ENCODE peak calls at places on chromosomes 7 and 10, in four cellular contexts. J, K, Y and H are unnamed samples.

GRCh38 chr7:24755541-24756416 is 1.5 kb downstream of the GSDME start:
- DNase-seq in J (no peak), K (no peak), Y (peak), H (no peak)

GRCh38 chr7:83210459-83210858 is 47.8 kb upstream of the PCLO start:
- DNase-seq in J (no peak), K (no peak), Y (no peak), H (no peak)

GRCh38 chr7:138961159-138961558 is 20.0 kb downstream of the KIAA1549 start:
- DNase-seq in J (no peak), K (no peak), Y (no peak), H (no peak)

GRCh38 chr10:109978481-109978880 is 29.3 kb upstream of the ADD3 start:
- DNase-seq in J (peak), K (peak), Y (peak), H (peak)

GRCh38 chr10:131556061-131556896 is 244.8 kb upstream of the TCERG1L start:
- DNase-seq in J (no peak), K (no peak), Y (no peak), H (no peak)

GRCh38 chr10:6579904-6580278 is at the start of gene PRKCQ:
- DNase-seq in J (peak), K (no peak), Y (peak), H (peak)

GRCh38 chr7:74495112-74495880 is 41.6 kb downstream of the GTF2IRD1 start:
- DNase-seq in J (no peak), K (no peak), Y (no peak), H (no peak)

GRCh38 chr10:127907411-127908105 is 655 bp downstream of the PTPRE start:
- DNase-seq in J (no peak), K (peak), Y (no peak), H (no peak)

GRCh38 chr7:140640060-140640611 is 477 bp downstream of the DENND2A start:
- DNase-seq in J (peak), K (peak), Y (peak), H (peak)

GRCh38 chr10:15306881-15307280 is 64.2 kb downstream of the FAM171A1 start:
- DNase-seq in J (no peak), K (no peak), Y (no peak), H (no peak)

GRCh38 chr7:139758388-139758787 is 19.4 kb downstream of the HIPK2 start:
- DNase-seq in J (no peak), K (no peak), Y (no peak), H (no peak)

GRCh38 chr7:42185726-42186125 is 51.3 kb downstream of the GLI3 start:
- DNase-seq in J (no peak), K (no peak), Y (no peak), H (no peak)

GRCh38 chr10:104146871-104147270 is 24.9 kb downstream of the SFR1 start:
- DNase-seq in J (no peak), K (no peak), Y (no peak), H (no peak)

GRCh38 chr7:158054081-158054480 is 533.5 kb downstream of the PTPRN2 start:
- DNase-seq in J (no peak), K (no peak), Y (no peak), H (no peak)

GRCh38 chr10:28250782-28251181 is 52.1 kb downstream of the MPP7 start:
- DNase-seq in J (no peak), K (no peak), Y (peak), H (no peak)

GRCh38 chr7:28055161-28055544 is 125.4 kb downstream of the JAZF1 start:
- DNase-seq in J (no peak), K (no peak), Y (peak), H (peak)

GRCh38 chr10:50552308-50552707 is 71.4 kb downstream of the SGMS1 start:
- DNase-seq in J (no peak), K (no peak), Y (peak), H (no peak)

GRCh38 chr10:127254276-127254675 is 57.9 kb upstream of the INSYN2A start:
- DNase-seq in J (no peak), K (no peak), Y (no peak), H (peak)

GRCh38 chr10:14698487-14699170 is 76.1 kb downstream of the FAM107B start:
- DNase-seq in J (no peak), K (no peak), Y (peak), H (peak)

GRCh38 chr10:122779924-122780323 is 65.7 kb downstream of the CUZD1 start:
- DNase-seq in J (no peak), K (no peak), Y (no peak), H (no peak)
- H3K56ac ChIP-seq in J (no peak), K (no peak), Y (no peak), H (no peak)

GRCh38 chr10:78955206-78955605 is 113.6 kb upstream of the ZMIZ1 start:
- DNase-seq in J (no peak), K (no peak), Y (no peak), H (no peak)

GRCh38 chr10:78953124-78954008 is 115.4 kb upstream of the ZMIZ1 start:
- DNase-seq in J (no peak), K (no peak), Y (no peak), H (no peak)

GRCh38 chr10:78954701-78955100 is 114.1 kb upstream of the ZMIZ1 start:
- DNase-seq in J (no peak), K (no peak), Y (no peak), H (no peak)

GRCh38 chr10:78952686-78953085 is 116.1 kb upstream of the ZMIZ1 start:
- DNase-seq in J (no peak), K (no peak), Y (no peak), H (no peak)

GRCh38 chr10:78954009-78954297 is 114.8 kb upstream of the ZMIZ1 start:
- DNase-seq in J (no peak), K (no peak), Y (no peak), H (no peak)
- H2BK15ac ChIP-seq in J (no peak), K (no peak), Y (no peak), H (no peak)

GRCh38 chr10:44982114-44982460 is 3.5 kb upstream of the DEPP1 start:
- DNase-seq in J (no peak), K (no peak), Y (no peak), H (no peak)
- H3K27ac ChIP-seq in J (no peak), K (no peak), Y (peak), H (no peak)

DNA sequence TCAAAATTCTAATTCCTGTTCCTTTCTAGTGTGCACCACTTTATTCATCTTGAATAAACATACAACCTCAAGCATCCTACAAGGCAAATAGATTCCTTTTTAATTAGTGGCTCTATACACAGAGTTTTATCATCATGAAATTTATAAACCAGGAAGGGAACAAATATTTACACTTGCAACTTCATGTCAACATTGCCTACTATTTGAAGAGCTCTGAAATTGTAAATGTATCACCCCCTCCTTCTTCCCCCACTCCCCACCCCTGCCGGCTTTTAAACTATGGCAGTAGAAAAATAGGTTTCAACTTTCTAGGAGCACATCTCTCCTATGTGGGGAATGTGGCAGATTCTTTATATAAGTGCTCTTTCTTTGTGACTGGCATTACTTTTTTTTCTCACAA is 49.6 kb downstream of the KAT6B start:
- DNase-seq in J (no peak), K (no peak), Y (peak), H (no peak)
- H3K56ac ChIP-seq in J (no peak), K (no peak), Y (no peak), H (no peak)

DNA sequence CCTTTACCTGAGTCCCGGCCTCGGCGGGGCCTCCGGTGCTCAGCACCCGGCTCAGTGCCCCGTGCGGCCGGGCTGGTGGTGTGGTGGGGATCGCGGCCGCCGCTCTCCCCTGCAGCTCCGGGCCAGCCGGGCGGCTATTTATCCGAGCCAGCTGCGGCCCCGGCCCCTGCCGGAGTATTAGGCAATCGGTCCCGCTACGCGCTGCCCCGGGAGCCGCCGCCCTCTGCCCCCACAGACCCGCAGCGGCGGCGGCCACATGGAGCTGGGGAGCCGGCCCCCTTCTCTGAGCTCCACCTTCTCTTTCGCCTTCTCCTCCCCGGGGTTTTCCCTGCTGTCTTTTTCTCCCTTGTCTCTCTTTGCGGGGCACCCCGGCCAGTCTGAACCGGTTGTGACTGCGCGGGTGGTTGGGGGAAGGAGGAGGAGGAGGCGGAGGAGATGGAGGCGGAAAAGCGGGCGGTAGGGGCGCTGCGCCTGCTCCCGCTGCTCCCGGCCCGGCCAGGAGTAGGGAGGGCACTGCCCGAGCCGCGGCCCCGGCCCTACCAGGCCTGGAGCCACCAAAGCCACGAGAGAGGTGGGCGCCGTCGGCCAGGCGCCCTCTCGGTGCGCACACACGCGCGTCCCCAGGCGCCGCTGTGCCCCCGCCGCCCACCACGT is at the start of gene SLC16A9:
- DNase-seq in J (peak), K (peak), Y (peak), H (peak)
- H2BK15ac ChIP-seq in J (no peak), K (no peak), Y (no peak), H (peak)

DNA sequence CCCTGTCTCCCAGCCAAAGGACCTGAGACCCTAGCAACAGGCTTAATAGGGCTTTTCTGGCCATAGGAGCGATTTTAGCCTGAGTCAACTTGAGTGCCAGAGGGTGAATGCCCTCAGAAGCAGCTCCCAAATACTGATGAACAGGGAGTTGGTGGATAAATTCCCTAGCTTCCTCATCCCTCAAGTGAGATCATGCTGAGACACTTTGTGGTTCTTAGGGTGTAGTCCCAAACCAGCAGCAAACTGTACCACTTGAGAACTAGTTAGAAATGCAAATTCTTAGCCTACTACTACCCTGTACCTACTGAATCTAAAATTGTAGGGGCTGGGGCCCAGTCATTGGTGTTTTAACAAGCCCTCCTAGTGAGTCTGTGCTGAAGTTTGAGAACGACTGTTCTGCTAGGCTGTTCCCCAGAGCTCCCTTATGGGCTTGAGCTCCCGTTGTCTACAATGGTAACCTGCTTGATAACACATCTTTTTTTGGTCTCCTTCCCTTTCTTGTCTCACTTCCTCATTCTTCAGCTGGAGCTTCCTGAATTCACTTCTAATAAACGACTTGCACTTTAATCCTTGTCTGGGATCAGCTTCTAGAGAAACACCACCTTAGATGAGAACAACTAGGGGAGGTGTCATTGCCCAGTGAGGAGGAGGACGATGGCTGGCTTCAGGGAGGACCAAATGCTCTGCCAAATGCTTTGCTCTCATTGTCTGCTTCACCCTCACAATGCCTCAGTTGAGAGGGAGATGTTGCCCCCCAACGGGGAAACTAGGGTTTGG is 18.2 kb upstream of the CDH23 start:
- DNase-seq in J (no peak), K (no peak), Y (no peak), H (no peak)
- H3K27ac ChIP-seq in J (no peak), K (no peak), Y (no peak), H (no peak)